ENCODE peak calls at places on chromosomes 6 and 20, in six cellular contexts. C is activated gamma-delta T cell treated with anti-CD3 and anti-CD28 coated beads, Interleukin-2, amount 50 U/mL, for 16 hours; T is GM12865; O is uterus; Z is ecto neural progenitor cell; Y is MCF 10A. N is an unnamed sample.

GRCh38 chr20:50646483-50646996 is 44.8 kb downstream of the RIPOR3 start:
- DNase-seq in C (no peak), T (no peak), O (no peak), Y (peak; percentile 62), Z (no peak), N (no peak)

GRCh38 chr6:1029196-1029595 is 282.7 kb upstream of the FOXQ1 start:
- DNase-seq in O (no peak), Y (no peak), C (no peak), Z (no peak), T (no peak), N (no peak)

GRCh38 chr6:32983964-32984638 is 15.7 kb downstream of the BRD2 start:
- DNase-seq in O (no peak), Z (no peak), T (no peak), C (no peak), Y (peak; percentile 12), N (no peak)

GRCh38 chr6:116314218-116314617 is 34.5 kb upstream of the TSPYL1 start:
- DNase-seq in C (no peak), Z (no peak), O (no peak), T (no peak), Y (no peak), N (peak; percentile 5)

GRCh38 chr6:1336246-1336843 is 24.4 kb downstream of the FOXQ1 start:
- DNase-seq in O (no peak), C (no peak), Y (peak; percentile 82), Z (no peak), T (no peak), N (no peak)

GRCh38 chr6:5995705-5996686 is 10.7 kb downstream of the NRN1 start:
- DNase-seq in C (no peak), Z (peak; percentile 90), O (peak; percentile 65), T (no peak), Y (no peak), N (peak; percentile 88)

GRCh38 chr20:396252-396618 is 11.9 kb upstream of the RBCK1 start:
- DNase-seq in Z (no peak), T (no peak), Y (no peak), C (no peak), O (no peak), N (no peak)

GRCh38 chr6:42569102-42570028 is 5.5 kb downstream of the UBR2 start:
- DNase-seq in Y (peak; percentile 87), Z (no peak), C (no peak), O (no peak), T (peak; percentile 29), N (peak; percentile 91)

GRCh38 chr20:59807909-59808728 is 125.3 kb downstream of the SYCP2 start:
- DNase-seq in O (peak; percentile 7), C (no peak), Z (peak; percentile 25), T (no peak), Y (no peak), N (no peak)

GRCh38 chr20:20737158-20737557 is 24.7 kb upstream of the RALGAPA2 start:
- DNase-seq in T (peak; percentile 22), Y (no peak), Z (no peak), O (no peak), C (no peak), N (no peak)

GRCh38 chr20:25040438-25040831 is 17.5 kb downstream of the ACSS1 start:
- DNase-seq in C (no peak), T (no peak), Y (peak; percentile 33), Z (no peak), O (peak; percentile 79), N (peak; percentile 17)

GRCh38 chr6:33314515-33314942 is 651 bp upstream of the TAPBP start:
- DNase-seq in Y (peak; percentile 83), T (peak; percentile 85), O (peak; percentile 85), C (peak; percentile 56), Z (no peak), N (peak; percentile 89)

GRCh38 chr6:147161974-147162495 is 42.2 kb upstream of the STXBP5 start:
- DNase-seq in O (no peak), C (no peak), Z (no peak), Y (peak; percentile 84), T (no peak), N (peak; percentile 76)

GRCh38 chr20:18719426-18719825 is 94.2 kb upstream of the SCP2D1 start:
- DNase-seq in C (no peak), Y (no peak), O (no peak), Z (no peak), T (no peak), N (no peak)

GRCh38 chr20:23160536-23161243 is 74.6 kb upstream of the CD93 start:
- DNase-seq in Z (peak; percentile 40), T (no peak), O (no peak), Y (peak; percentile 90), C (no peak), N (peak; percentile 32)

GRCh38 chr6:71886184-71887005 is at the start of gene RIMS1:
- DNase-seq in C (no peak), T (peak; percentile 68), Y (no peak), O (no peak), Z (peak; percentile 82), N (peak; percentile 17)

GRCh38 chr6:31058128-31058894 is 48.0 kb downstream of the MUC22 start:
- DNase-seq in Y (peak; percentile 91), T (peak; percentile 35), O (no peak), C (no peak), Z (peak; percentile 62), N (peak; percentile 85)

GRCh38 chr20:38542994-38543906 is 37.7 kb upstream of the ADIG start:
- DNase-seq in Y (no peak), O (no peak), T (peak; percentile 6), C (no peak), Z (no peak), N (no peak)

GRCh38 chr6:167649486-167649885 is 177.2 kb upstream of the AFDN start:
- DNase-seq in T (no peak), Z (no peak), O (no peak), C (no peak), Y (no peak), N (no peak)

GRCh38 chr6:33672808-33673207 is 38.7 kb downstream of the UQCC2 start:
- DNase-seq in Y (peak; percentile 96), T (peak; percentile 55), C (no peak), Z (peak; percentile 66), O (no peak), N (peak; percentile 94)

GRCh38 chr6:56037587-56037986 is 162.2 kb upstream of the BMP5 start:
- DNase-seq in O (no peak), Y (no peak), Z (no peak), T (no peak), C (no peak), N (no peak)

GRCh38 chr20:25148982-25149846 is 46.3 kb upstream of the ENTPD6 start:
- DNase-seq in T (no peak), Z (no peak), C (no peak), O (no peak), Y (no peak), N (no peak)

GRCh38 chr20:61976650-61977332 is 88.9 kb downstream of the TAF4 start:
- DNase-seq in Y (no peak), C (no peak), T (no peak), Z (no peak), O (no peak), N (no peak)

GRCh38 chr6:26057899-26058298 is 29.3 kb upstream of the HFE start:
- DNase-seq in Z (no peak), C (no peak), T (no peak), Y (no peak), O (no peak), N (no peak)

GRCh38 chr20:9981834-9982233 is 53.0 kb upstream of the ANKEF1 start:
- DNase-seq in O (no peak), Y (peak; percentile 23), T (no peak), C (no peak), Z (no peak), N (peak; percentile 15)

GRCh38 chr6:101689156-101689555 is 295.6 kb downstream of the GRIK2 start:
- DNase-seq in Y (no peak), O (no peak), C (no peak), Z (no peak), T (no peak), N (no peak)

GRCh38 chr6:166907373-166907841 is 48.9 kb downstream of the RNASET2 start:
- DNase-seq in O (no peak), C (no peak), Z (no peak), T (peak; percentile 81), Y (no peak), N (no peak)

GRCh38 chr6:6696867-6697531 is 108.5 kb downstream of the LY86 start:
- DNase-seq in C (no peak), Y (peak; percentile 82), Z (peak; percentile 84), T (peak; percentile 71), O (no peak), N (peak; percentile 94)

GRCh38 chr6:138403324-138403800 is 661 bp upstream of the HEBP2 start:
- DNase-seq in C (peak; percentile 4), Y (no peak), O (peak; percentile 30), Z (peak; percentile 73), T (peak; percentile 30), N (peak; percentile 51)

GRCh38 chr6:134223761-134224445 is 94.0 kb downstream of the SGK1 start:
- DNase-seq in Y (no peak), T (no peak), C (no peak), O (no peak), Z (no peak), N (no peak)

GRCh38 chr20:10660661-10661060 is 13.1 kb downstream of the JAG1 start:
- DNase-seq in T (no peak), Z (no peak), C (no peak), Y (peak; percentile 70), O (peak; percentile 18), N (no peak)

GRCh38 chr6:118632359-118632758 is 19.0 kb downstream of the CEP85L start:
- DNase-seq in Z (no peak), T (no peak), C (no peak), O (no peak), Y (no peak), N (no peak)

GRCh38 chr6:139253656-139254055 is 38.1 kb downstream of the TXLNB start:
- DNase-seq in T (no peak), C (no peak), O (no peak), Y (no peak), Z (no peak), N (no peak)

GRCh38 chr6:91079939-91080338 is 493.1 kb upstream of the MAP3K7 start:
- DNase-seq in T (no peak), O (no peak), Z (no peak), C (no peak), Y (no peak), N (no peak)

GRCh38 chr6:135702955-135703499 is 148.5 kb upstream of the PDE7B start:
- DNase-seq in Z (no peak), C (no peak), O (no peak), Y (no peak), T (no peak), N (no peak)